ENCODE peak calls at places on chromosomes 6 and 20, in eight cellular contexts. Z is mesothelial cell of epicardium, J is AG09309, W is H9, T is A549, S is upper lobe of right lung, M is body of pancreas, A is BJ. U is an unnamed sample.

GRCh38 chr20:1005452-1006027 is 3.4 kb upstream of the RSPO4 start:
- DNase-seq in Z (no peak), J (no peak), W (peak), T (peak), S (peak), M (peak), A (no peak), U (peak)

GRCh38 chr6:34073504-34073903 is 72.4 kb downstream of the GRM4 start:
- DNase-seq in Z (no peak), J (no peak), W (no peak), T (no peak), S (no peak), M (no peak), A (no peak), U (no peak)

GRCh38 chr6:123829302-123829953 is 25.8 kb downstream of the NKAIN2 start:
- DNase-seq in Z (no peak), J (no peak), W (no peak), T (no peak), S (no peak), M (no peak), A (no peak), U (no peak)

GRCh38 chr6:49543087-49543858 is 7.2 kb upstream of the C6orf141 start:
- DNase-seq in Z (no peak), J (no peak), W (no peak), T (no peak), S (no peak), M (no peak), A (no peak), U (no peak)

GRCh38 chr6:29442670-29443184 is 3.6 kb downstream of the OR10C1 start:
- DNase-seq in Z (no peak), J (no peak), W (no peak), T (no peak), S (no peak), M (no peak), A (no peak), U (no peak)

GRCh38 chr20:62860924-62861691 is 514 bp downstream of the TCFL5 start:
- DNase-seq in Z (no peak), J (no peak), W (peak), T (no peak), S (peak), M (no peak), A (no peak), U (no peak)

GRCh38 chr20:25280051-25280573 is 32.2 kb downstream of the PYGB start:
- DNase-seq in Z (peak), J (no peak), W (no peak), T (no peak), S (no peak), M (peak), A (no peak), U (peak)

GRCh38 chr6:112044856-112045255 is 9.0 kb upstream of the CCN6 start:
- DNase-seq in Z (no peak), J (peak), W (no peak), T (no peak), S (no peak), M (peak), A (peak), U (no peak)

GRCh38 chr6:64012351-64013060 is 376.9 kb downstream of the PHF3 start:
- DNase-seq in Z (no peak), J (no peak), W (peak), T (peak), S (no peak), M (no peak), A (no peak), U (no peak)

GRCh38 chr20:1209447-1210387 is 6.5 kb downstream of the C20orf202 start:
- DNase-seq in Z (no peak), J (no peak), W (no peak), T (no peak), S (no peak), M (no peak), A (no peak), U (no peak)

GRCh38 chr6:156359912-156360311 is 417.3 kb upstream of the ARID1B start:
- DNase-seq in Z (no peak), J (no peak), W (peak), T (peak), S (no peak), M (no peak), A (no peak), U (no peak)

GRCh38 chr6:139364302-139364981 is 10.0 kb downstream of the CITED2 start:
- DNase-seq in Z (no peak), J (no peak), W (no peak), T (peak), S (no peak), M (no peak), A (no peak), U (no peak)

GRCh38 chr20:63808145-63808724 is 22.8 kb downstream of the ZBTB46 start:
- DNase-seq in Z (no peak), J (no peak), W (no peak), T (no peak), S (no peak), M (no peak), A (no peak), U (no peak)

GRCh38 chr6:155200012-155200411 is 63.8 kb upstream of the CLDN20 start:
- DNase-seq in Z (no peak), J (no peak), W (no peak), T (no peak), S (no peak), M (no peak), A (no peak), U (no peak)

GRCh38 chr6:98833101-98834059 is 994 bp upstream of the POU3F2 start:
- DNase-seq in Z (peak), J (no peak), W (peak), T (no peak), S (peak), M (peak), A (no peak), U (peak)

GRCh38 chr20:57395111-57395959 is 4.1 kb downstream of the RBM38 start:
- DNase-seq in Z (no peak), J (peak), W (peak), T (no peak), S (peak), M (peak), A (no peak), U (peak)

GRCh38 chr6:140586426-140587061 is 1212.1 kb upstream of the CITED2 start:
- DNase-seq in Z (no peak), J (no peak), W (no peak), T (no peak), S (no peak), M (no peak), A (no peak), U (no peak)

GRCh38 chr6:84350397-84350796 is 123.0 kb upstream of the CEP162 start:
- DNase-seq in Z (no peak), J (no peak), W (no peak), T (no peak), S (no peak), M (no peak), A (no peak), U (no peak)

GRCh38 chr6:26576407-26576843 is 20.3 kb upstream of the ABT1 start:
- DNase-seq in Z (no peak), J (no peak), W (no peak), T (no peak), S (no peak), M (no peak), A (no peak), U (no peak)

GRCh38 chr6:16471222-16471784 is 232.9 kb downstream of the GMPR start:
- DNase-seq in Z (no peak), J (no peak), W (no peak), T (no peak), S (no peak), M (no peak), A (no peak), U (no peak)

GRCh38 chr6:52697903-52698302 is 27.0 kb downstream of the TMEM14A start:
- DNase-seq in Z (no peak), J (no peak), W (no peak), T (no peak), S (no peak), M (no peak), A (no peak), U (no peak)

GRCh38 chr20:2602046-2602735 is 50.2 kb upstream of the NOP56 start:
- DNase-seq in Z (no peak), J (no peak), W (no peak), T (no peak), S (no peak), M (no peak), A (no peak), U (no peak)

GRCh38 chr6:158046201-158047119 is 64.8 kb downstream of the SYNJ2 start:
- DNase-seq in Z (no peak), J (no peak), W (no peak), T (no peak), S (peak), M (no peak), A (no peak), U (peak)

GRCh38 chr6:116444092-116444491 is 17.1 kb upstream of the CALHM6 start:
- DNase-seq in Z (no peak), J (no peak), W (no peak), T (peak), S (no peak), M (no peak), A (no peak), U (no peak)

GRCh38 chr20:58828141-58828540 is 22.6 kb downstream of the GNAS-AS1 start:
- DNase-seq in Z (no peak), J (no peak), W (no peak), T (no peak), S (no peak), M (no peak), A (no peak), U (no peak)

GRCh38 chr20:58826271-58826670 is 24.4 kb downstream of the GNAS-AS1 start:
- DNase-seq in Z (no peak), J (no peak), W (no peak), T (no peak), S (no peak), M (no peak), A (no peak), U (no peak)

GRCh38 chr20:58825450-58825849 is 25.3 kb downstream of the GNAS-AS1 start:
- DNase-seq in Z (no peak), J (no peak), W (no peak), T (no peak), S (no peak), M (no peak), A (no peak), U (no peak)

GRCh38 chr20:58832442-58832841 is 18.3 kb downstream of the GNAS-AS1 start:
- DNase-seq in Z (no peak), J (no peak), W (no peak), T (no peak), S (no peak), M (no peak), A (no peak), U (no peak)

GRCh38 chr20:58829531-58829941 is 21.2 kb downstream of the GNAS-AS1 start:
- DNase-seq in Z (no peak), J (no peak), W (no peak), T (no peak), S (no peak), M (peak), A (no peak), U (no peak)
- TF ChIP-seq CTCF in Z (no peak), J (no peak), W (no peak), T (no peak), S (no peak), M (peak), A (no peak), U (peak)

GRCh38 chr6:46419576-46420002 is 71.7 kb downstream of the RCAN2 start:
- DNase-seq in Z (no peak), J (peak), W (peak), T (peak), S (no peak), M (peak), A (no peak), U (peak)
- TF ChIP-seq CTCF in Z (peak), J (peak), W (peak), T (peak), S (peak), M (peak), A (peak), U (peak)

GRCh38 chr6:68339488-68339887 is 295.6 kb upstream of the ADGRB3 start:
- DNase-seq in Z (no peak), J (no peak), W (no peak), T (no peak), S (no peak), M (no peak), A (no peak), U (no peak)

DNA sequence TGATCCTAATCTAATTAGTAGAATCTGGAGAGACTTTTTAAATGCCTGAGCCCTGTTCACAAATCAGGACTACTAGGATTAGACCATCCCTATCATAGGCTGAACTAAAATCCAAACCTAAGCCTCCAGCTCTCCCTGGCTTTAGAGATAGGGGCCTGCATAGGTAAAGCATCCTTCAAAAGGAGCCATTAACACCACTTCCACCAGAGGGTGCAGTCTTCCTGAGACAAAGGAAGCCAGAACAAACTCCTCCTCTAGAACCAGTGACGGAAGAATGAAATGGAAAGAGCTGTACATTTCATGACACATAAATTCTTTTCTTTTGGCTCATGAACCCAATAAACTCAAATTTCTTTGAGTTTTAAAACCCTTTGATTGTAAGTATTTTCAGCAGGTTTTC is 291.2 kb upstream of the ADGRB3 start:
- DNase-seq in Z (no peak), J (no peak), W (peak), T (peak), S (no peak), M (peak), A (no peak), U (no peak)
- TF ChIP-seq CTCF in Z (no peak), J (no peak), W (peak), T (no peak), S (peak), M (peak), A (no peak), U (peak)

DNA sequence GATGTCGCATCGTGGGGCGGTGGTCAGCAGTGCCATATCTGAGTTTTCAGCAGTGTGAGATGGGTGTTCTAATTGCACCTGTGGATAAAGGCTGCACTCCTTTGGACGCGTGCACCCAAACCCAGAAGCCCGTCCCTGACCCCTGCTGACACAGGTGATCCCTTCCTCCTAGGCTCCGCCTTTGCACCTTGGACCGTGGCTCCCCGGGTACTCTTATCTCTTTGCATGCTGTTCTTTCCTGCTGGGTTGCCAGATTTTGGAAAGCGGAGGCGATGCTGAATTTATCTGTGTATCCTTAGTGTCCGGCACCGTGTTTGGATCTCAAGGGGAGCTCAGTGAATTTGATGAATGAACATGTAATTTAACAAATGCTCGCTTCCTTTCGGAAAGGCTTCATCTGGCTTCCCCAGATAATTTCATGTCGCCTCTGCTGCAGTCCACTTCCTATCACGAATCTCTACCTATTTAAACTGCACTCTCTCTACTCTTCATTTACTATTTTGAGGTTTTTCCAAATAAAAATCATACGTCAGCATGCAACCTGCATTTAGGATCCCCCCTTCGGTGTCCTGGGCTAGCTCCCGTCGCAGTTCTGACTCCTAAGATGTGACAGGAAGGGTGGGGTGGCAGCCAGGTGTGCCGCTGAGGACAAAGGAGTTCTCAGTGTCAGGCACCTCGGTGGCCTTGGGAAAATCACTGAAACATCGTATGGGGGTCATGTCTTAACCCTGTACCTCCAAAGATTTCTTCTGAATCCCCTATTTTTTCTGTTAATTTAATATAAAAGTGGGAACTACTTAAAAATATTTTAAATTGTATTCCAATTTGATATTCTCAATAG is 753 bp upstream of the PERP start:
- DNase-seq in Z (no peak), J (no peak), W (peak), T (peak), S (peak), M (peak), A (no peak), U (no peak)
- TF ChIP-seq CTCF in Z (no peak), J (no peak), W (no peak), T (no peak), S (no peak), M (no peak), A (no peak), U (no peak)

GRCh38 chr20:49812463-49813304 is at the start of gene SLC9A8:
- DNase-seq in Z (peak), J (no peak), W (peak), T (peak), S (peak), M (peak), A (peak), U (peak)
- TF ChIP-seq CTCF in Z (no peak), J (peak), W (peak), T (no peak), S (peak), M (peak), A (peak), U (peak)

GRCh38 chr6:41042167-41042566 is at the start of gene TSPO2:
- DNase-seq in Z (no peak), J (no peak), W (no peak), T (no peak), S (no peak), M (no peak), A (no peak), U (no peak)
- TF ChIP-seq CTCF in Z (no peak), J (no peak), W (no peak), T (no peak), S (no peak), M (no peak), A (no peak), U (no peak)

GRCh38 chr20:46311719-46312074 is 3.4 kb upstream of the CDH22 start:
- DNase-seq in Z (no peak), J (no peak), W (no peak), T (no peak), S (no peak), M (no peak), A (no peak), U (no peak)
- TF ChIP-seq CTCF in Z (no peak), J (no peak), W (no peak), T (no peak), S (no peak), M (no peak), A (no peak), U (no peak)

GRCh38 chr6:163147988-163148387 is 266.5 kb upstream of the QKI start:
- DNase-seq in Z (no peak), J (no peak), W (no peak), T (peak), S (no peak), M (no peak), A (no peak), U (no peak)
- TF ChIP-seq CTCF in Z (no peak), J (no peak), W (peak), T (no peak), S (no peak), M (no peak), A (no peak), U (peak)